ENCODE peak calls at places on chromosome 14, in six cellular contexts. One of them, this sample, is unnamed.

GRCh38 chr14:68819260-68819691 is 26.4 kb upstream of the ZFP36L1 start:
- DNase-seq in spleen: no peak
- DNase-seq in H1: peak
- DNase-seq in vagina: no peak
- DNase-seq in stomach: peak
- DNase-seq in endothelial cell of umbilical vein: no peak
- DNase-seq in this sample: peak

GRCh38 chr14:88614218-88614907 is 51.5 kb downstream of the ZC3H14 start:
- DNase-seq in vagina: no peak
- DNase-seq in H1: no peak
- DNase-seq in endothelial cell of umbilical vein: peak
- DNase-seq in stomach: no peak
- DNase-seq in spleen: no peak
- DNase-seq in this sample: no peak

GRCh38 chr14:97459180-97459579 is 662.0 kb downstream of the VRK1 start:
- DNase-seq in spleen: no peak
- DNase-seq in stomach: no peak
- DNase-seq in endothelial cell of umbilical vein: no peak
- DNase-seq in H1: no peak
- DNase-seq in vagina: no peak
- DNase-seq in this sample: no peak

GRCh38 chr14:71497645-71498086 is 434.6 kb upstream of the RGS6 start:
- DNase-seq in spleen: no peak
- DNase-seq in endothelial cell of umbilical vein: peak
- DNase-seq in vagina: no peak
- DNase-seq in stomach: no peak
- DNase-seq in H1: no peak
- DNase-seq in this sample: no peak

GRCh38 chr14:51165415-51165814 is 70.5 kb upstream of the TRIM9 start:
- DNase-seq in H1: no peak
- DNase-seq in vagina: no peak
- DNase-seq in stomach: no peak
- DNase-seq in endothelial cell of umbilical vein: no peak
- DNase-seq in spleen: no peak
- DNase-seq in this sample: no peak

GRCh38 chr14:80576401-80576800 is 365.1 kb upstream of the DIO2 start:
- DNase-seq in H1: no peak
- DNase-seq in spleen: no peak
- DNase-seq in vagina: no peak
- DNase-seq in endothelial cell of umbilical vein: no peak
- DNase-seq in stomach: no peak
- DNase-seq in this sample: no peak

GRCh38 chr14:31678421-31679249 is 117.4 kb downstream of the NUBPL start:
- DNase-seq in stomach: no peak
- DNase-seq in H1: no peak
- DNase-seq in vagina: no peak
- DNase-seq in spleen: no peak
- DNase-seq in endothelial cell of umbilical vein: no peak
- DNase-seq in this sample: no peak

GRCh38 chr14:105075364-105076295 is 10.4 kb upstream of the GPR132 start:
- DNase-seq in vagina: peak
- DNase-seq in spleen: peak
- DNase-seq in endothelial cell of umbilical vein: no peak
- DNase-seq in H1: no peak
- DNase-seq in stomach: no peak
- DNase-seq in this sample: peak

GRCh38 chr14:64757601-64758000 is 53.4 kb downstream of the PLEKHG3 start:
- DNase-seq in endothelial cell of umbilical vein: no peak
- DNase-seq in vagina: no peak
- DNase-seq in spleen: peak
- DNase-seq in stomach: no peak
- DNase-seq in H1: no peak
- DNase-seq in this sample: no peak

GRCh38 chr14:94110552-94111181 is at the start of gene IFI27:
- DNase-seq in H1: no peak
- DNase-seq in vagina: peak
- DNase-seq in stomach: peak
- DNase-seq in spleen: no peak
- DNase-seq in endothelial cell of umbilical vein: peak
- DNase-seq in this sample: peak

GRCh38 chr14:35403085-35403396 is 1.5 kb downstream of the NFKBIA start:
- DNase-seq in H1: no peak
- DNase-seq in vagina: no peak
- DNase-seq in endothelial cell of umbilical vein: peak
- DNase-seq in stomach: no peak
- DNase-seq in spleen: peak
- DNase-seq in this sample: peak

GRCh38 chr14:103019827-103020226 is 37.5 kb downstream of the CDC42BPB start:
- DNase-seq in endothelial cell of umbilical vein: no peak
- DNase-seq in vagina: no peak
- DNase-seq in stomach: no peak
- DNase-seq in spleen: peak
- DNase-seq in H1: no peak
- DNase-seq in this sample: no peak

GRCh38 chr14:91482278-91483023 is 27.7 kb downstream of the PPP4R3A start:
- DNase-seq in stomach: no peak
- DNase-seq in H1: no peak
- DNase-seq in spleen: no peak
- DNase-seq in endothelial cell of umbilical vein: no peak
- DNase-seq in vagina: no peak
- DNase-seq in this sample: no peak

GRCh38 chr14:79040742-79041249 is 870.6 kb downstream of the NRXN3 start:
- DNase-seq in endothelial cell of umbilical vein: no peak
- DNase-seq in spleen: no peak
- DNase-seq in stomach: no peak
- DNase-seq in H1: no peak
- DNase-seq in vagina: no peak
- DNase-seq in this sample: no peak

GRCh38 chr14:54329082-54329695 is 67.6 kb upstream of the CDKN3 start:
- DNase-seq in endothelial cell of umbilical vein: peak
- DNase-seq in stomach: peak
- DNase-seq in H1: peak
- DNase-seq in vagina: no peak
- DNase-seq in spleen: no peak
- DNase-seq in this sample: no peak

GRCh38 chr14:30553311-30553989 is 5.5 kb upstream of the G2E3 start:
- DNase-seq in endothelial cell of umbilical vein: no peak
- DNase-seq in vagina: no peak
- DNase-seq in H1: no peak
- DNase-seq in spleen: no peak
- DNase-seq in stomach: no peak
- DNase-seq in this sample: no peak

GRCh38 chr14:54593860-54594259 is 26.9 kb downstream of the SAMD4A start:
- DNase-seq in H1: no peak
- DNase-seq in vagina: no peak
- DNase-seq in stomach: no peak
- DNase-seq in spleen: no peak
- DNase-seq in endothelial cell of umbilical vein: peak
- DNase-seq in this sample: no peak

GRCh38 chr14:24311837-24312615 is 724 bp downstream of the LTB4R start:
- DNase-seq in spleen: peak
- DNase-seq in H1: no peak
- DNase-seq in stomach: no peak
- DNase-seq in vagina: no peak
- DNase-seq in endothelial cell of umbilical vein: no peak
- DNase-seq in this sample: no peak

GRCh38 chr14:24312736-24313507 is 1.6 kb downstream of the LTB4R start:
- DNase-seq in vagina: no peak
- DNase-seq in spleen: peak
- DNase-seq in stomach: no peak
- DNase-seq in endothelial cell of umbilical vein: peak
- DNase-seq in H1: no peak
- DNase-seq in this sample: peak

GRCh38 chr14:24309538-24310386 is at the start of gene LTB4R2:
- DNase-seq in stomach: no peak
- DNase-seq in spleen: no peak
- DNase-seq in endothelial cell of umbilical vein: no peak
- DNase-seq in vagina: no peak
- DNase-seq in H1: no peak
- DNase-seq in this sample: no peak

GRCh38 chr14:24310387-24310665 is 386 bp downstream of the LTB4R2 start:
- DNase-seq in spleen: no peak
- DNase-seq in vagina: no peak
- DNase-seq in stomach: no peak
- DNase-seq in H1: no peak
- DNase-seq in endothelial cell of umbilical vein: no peak
- DNase-seq in this sample: no peak

GRCh38 chr14:24310666-24311604 is at the start of gene LTB4R:
- DNase-seq in vagina: no peak
- DNase-seq in spleen: peak
- DNase-seq in endothelial cell of umbilical vein: peak
- DNase-seq in stomach: peak
- DNase-seq in H1: no peak
- DNase-seq in this sample: peak
- TF ChIP-seq POLR2AphosphoS5 in vagina: no peak
- TF ChIP-seq POLR2AphosphoS5 in spleen: peak
- TF ChIP-seq POLR2AphosphoS5 in endothelial cell of umbilical vein: peak
- TF ChIP-seq POLR2AphosphoS5 in stomach: peak
- TF ChIP-seq POLR2AphosphoS5 in H1: no peak
- TF ChIP-seq POLR2AphosphoS5 in this sample: peak

GRCh38 chr14:76917759-76918175 is 91.6 kb downstream of the LRRC74A start:
- DNase-seq in H1: no peak
- DNase-seq in spleen: no peak
- DNase-seq in endothelial cell of umbilical vein: no peak
- DNase-seq in stomach: peak
- DNase-seq in vagina: no peak
- DNase-seq in this sample: peak

GRCh38 chr14:76919431-76919810 is 93.2 kb downstream of the LRRC74A start:
- DNase-seq in spleen: no peak
- DNase-seq in stomach: peak
- DNase-seq in endothelial cell of umbilical vein: no peak
- DNase-seq in vagina: no peak
- DNase-seq in H1: no peak
- DNase-seq in this sample: no peak

GRCh38 chr14:76918751-76919421 is 92.7 kb downstream of the LRRC74A start:
- DNase-seq in spleen: peak
- DNase-seq in stomach: peak
- DNase-seq in endothelial cell of umbilical vein: peak
- DNase-seq in vagina: peak
- DNase-seq in H1: no peak
- DNase-seq in this sample: peak

GRCh38 chr14:76917158-76917596 is 91.0 kb downstream of the LRRC74A start:
- DNase-seq in stomach: peak
- DNase-seq in endothelial cell of umbilical vein: peak
- DNase-seq in spleen: no peak
- DNase-seq in vagina: no peak
- DNase-seq in H1: peak
- DNase-seq in this sample: peak

DNA sequence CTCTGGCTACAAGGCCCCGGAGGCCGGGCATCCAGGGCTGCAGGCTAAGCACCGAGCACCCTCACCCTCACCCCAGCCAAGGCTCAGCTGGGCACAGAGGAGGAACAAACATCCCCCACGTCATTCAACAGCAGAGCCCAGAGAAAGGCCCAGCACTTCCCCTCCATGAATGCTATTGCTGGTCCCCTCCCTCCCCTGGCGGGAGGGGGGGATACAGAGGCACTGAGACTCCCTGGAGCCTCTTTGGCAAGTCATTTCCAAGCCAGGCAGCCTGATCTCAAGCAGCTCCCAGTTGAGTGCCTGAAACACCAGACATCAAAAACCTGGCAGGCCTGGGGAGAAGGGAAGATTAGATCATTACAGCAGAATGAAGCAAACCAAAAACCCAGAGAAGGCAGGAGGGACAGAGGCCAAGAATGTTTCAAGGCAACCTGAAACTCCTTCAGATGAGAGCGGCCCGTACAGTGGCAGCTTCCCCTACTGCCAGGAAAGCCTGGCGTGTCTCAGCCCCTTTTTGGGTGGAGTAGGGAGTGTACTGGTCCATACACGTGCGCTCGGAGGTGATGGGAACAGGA is 92.1 kb downstream of the LRRC74A start:
- DNase-seq in H1: no peak
- DNase-seq in spleen: peak
- DNase-seq in vagina: peak
- DNase-seq in endothelial cell of umbilical vein: peak
- DNase-seq in stomach: peak
- DNase-seq in this sample: peak
- TF ChIP-seq POLR2AphosphoS5 in H1: no peak
- TF ChIP-seq POLR2AphosphoS5 in spleen: no peak
- TF ChIP-seq POLR2AphosphoS5 in vagina: no peak
- TF ChIP-seq POLR2AphosphoS5 in endothelial cell of umbilical vein: no peak
- TF ChIP-seq POLR2AphosphoS5 in stomach: no peak
- TF ChIP-seq POLR2AphosphoS5 in this sample: peak

DNA sequence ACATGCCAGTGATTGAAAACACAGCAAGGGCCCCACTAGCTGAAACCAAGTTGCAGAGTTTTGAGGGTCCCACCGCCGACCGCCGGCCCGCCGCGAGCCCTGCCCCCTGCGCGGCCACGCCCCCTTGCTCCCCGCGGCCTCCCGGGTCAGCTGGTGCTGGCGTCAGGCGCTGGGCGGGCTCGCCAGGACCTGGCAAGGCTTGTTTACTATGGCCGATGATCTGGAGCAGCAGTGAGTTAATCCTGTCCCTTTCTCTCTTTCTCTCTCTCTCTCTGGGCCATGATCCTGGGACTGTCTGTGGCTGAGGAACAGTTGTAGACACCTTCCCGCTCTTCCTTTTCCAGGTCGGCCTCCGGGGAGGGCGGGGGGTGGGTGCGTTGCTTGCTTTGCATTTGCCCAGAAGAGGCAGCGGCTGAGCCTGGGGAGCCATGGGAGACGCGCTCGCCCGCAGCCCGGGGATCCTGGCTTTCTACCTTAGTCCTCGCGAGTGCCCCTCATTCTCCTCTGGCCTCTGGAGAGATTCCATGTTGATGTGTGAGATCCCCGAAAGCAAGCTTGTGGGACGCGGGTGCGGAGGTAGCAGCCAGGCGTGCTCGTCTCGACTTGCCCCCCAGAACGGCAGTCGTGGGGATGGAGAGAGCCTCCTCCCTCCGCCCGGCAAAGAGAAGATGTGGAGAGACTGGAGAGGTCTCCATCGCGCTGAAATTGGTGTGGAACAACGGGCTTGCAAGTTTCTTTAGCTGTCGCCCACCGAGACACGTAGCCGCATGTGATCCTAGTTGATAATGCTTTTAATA is at the start of gene ABHD4:
- DNase-seq in vagina: no peak
- DNase-seq in stomach: peak
- DNase-seq in H1: peak
- DNase-seq in spleen: peak
- DNase-seq in endothelial cell of umbilical vein: peak
- DNase-seq in this sample: peak
- TF ChIP-seq POLR2AphosphoS5 in vagina: peak
- TF ChIP-seq POLR2AphosphoS5 in stomach: peak
- TF ChIP-seq POLR2AphosphoS5 in H1: peak
- TF ChIP-seq POLR2AphosphoS5 in spleen: peak
- TF ChIP-seq POLR2AphosphoS5 in endothelial cell of umbilical vein: peak
- TF ChIP-seq POLR2AphosphoS5 in this sample: peak

GRCh38 chr14:95533391-95533821 is 1.4 kb upstream of the GLRX5 start:
- DNase-seq in H1: no peak
- DNase-seq in stomach: no peak
- DNase-seq in spleen: no peak
- DNase-seq in vagina: no peak
- DNase-seq in endothelial cell of umbilical vein: peak
- DNase-seq in this sample: no peak
- TF ChIP-seq POLR2AphosphoS5 in H1: no peak
- TF ChIP-seq POLR2AphosphoS5 in stomach: no peak
- TF ChIP-seq POLR2AphosphoS5 in spleen: no peak
- TF ChIP-seq POLR2AphosphoS5 in vagina: no peak
- TF ChIP-seq POLR2AphosphoS5 in endothelial cell of umbilical vein: no peak
- TF ChIP-seq POLR2AphosphoS5 in this sample: no peak